ENCODE peak calls at places on chromosomes 4 and X, in four cellular contexts. G is cardiac muscle cell, K is BJ, S is lower lobe of right lung. P is an unnamed sample.

GRCh38 chr4:7857238-7857701 is 82.4 kb downstream of the AFAP1 start:
- DNase-seq in G (peak), K (peak), S (no peak), P (no peak)

GRCh38 chr4:89247951-89248350 is 59.6 kb downstream of the GPRIN3 start:
- DNase-seq in G (no peak), K (no peak), S (no peak), P (no peak)

GRCh38 chrX:20431486-20431885 is 164.8 kb upstream of the RPS6KA3 start:
- DNase-seq in G (no peak), K (no peak), S (no peak), P (no peak)

GRCh38 chrX:113522814-113523213 is 682.2 kb upstream of the AMOT start:
- DNase-seq in G (peak), K (no peak), S (no peak), P (no peak)

GRCh38 chrX:24646745-24647182 is 383 bp downstream of the PCYT1B start:
- DNase-seq in G (peak), K (no peak), S (no peak), P (no peak)

GRCh38 chr4:182893490-182893889 is 23.7 kb downstream of the DCTD start:
- DNase-seq in G (no peak), K (no peak), S (no peak), P (no peak)

GRCh38 chrX:74448669-74449068 is 27.4 kb downstream of the SLC16A2 start:
- DNase-seq in G (no peak), K (no peak), S (no peak), P (no peak)

GRCh38 chr4:159303435-159303834 is 200.6 kb downstream of the RAPGEF2 start:
- DNase-seq in G (no peak), K (no peak), S (no peak), P (no peak)

GRCh38 chrX:829145-829544 is 198.6 kb downstream of the SHOX start:
- DNase-seq in G (no peak), K (no peak), S (no peak), P (no peak)

GRCh38 chrX:68175569-68175968 is 257.7 kb downstream of the OPHN1 start:
- DNase-seq in G (peak), K (no peak), S (no peak), P (no peak)

GRCh38 chr4:20327808-20328207 is 76.1 kb downstream of the SLIT2 start:
- DNase-seq in G (no peak), K (no peak), S (no peak), P (no peak)

GRCh38 chr4:85955614-85956295 is 404.1 kb downstream of the MAPK10 start:
- DNase-seq in G (no peak), K (no peak), S (no peak), P (no peak)

GRCh38 chr4:110848787-110849186 is 225.9 kb upstream of the PITX2 start:
- DNase-seq in G (no peak), K (no peak), S (no peak), P (no peak)

GRCh38 chr4:38654273-38654672 is 9.7 kb upstream of the KLF3 start:
- DNase-seq in G (no peak), K (no peak), S (no peak), P (no peak)

GRCh38 chr4:10442976-10443375 is 14.2 kb downstream of the ZNF518B start:
- DNase-seq in G (peak), K (no peak), S (no peak), P (no peak)

GRCh38 chrX:10042055-10042454 is 74.9 kb downstream of the CLDN34 start:
- DNase-seq in G (no peak), K (no peak), S (no peak), P (no peak)

GRCh38 chr4:60619531-60620305 is 580.4 kb upstream of the ADGRL3 start:
- DNase-seq in G (no peak), K (no peak), S (no peak), P (no peak)

GRCh38 chr4:43607400-43607799 is 714.9 kb downstream of the GRXCR1 start:
- DNase-seq in G (no peak), K (no peak), S (no peak), P (no peak)

GRCh38 chr4:159227984-159228383 is 125.1 kb downstream of the RAPGEF2 start:
- DNase-seq in G (peak), K (peak), S (peak), P (no peak)

GRCh38 chr4:118842055-118842454 is 6.1 kb upstream of the SEC24D start:
- DNase-seq in G (no peak), K (no peak), S (no peak), P (no peak)

GRCh38 chr4:176432811-176433540 is 113.2 kb downstream of the SPCS3 start:
- DNase-seq in G (no peak), K (no peak), S (no peak), P (no peak)